ENCODE peak calls at places on chromosome 3, in seven cellular contexts. T is dermis blood vessel endothelial cell, E is AG04450, X is activated T-cell treated with anti-CD3 and anti-CD28 coated beads for 1 hour, M is NCI-H748 treated with DMSO at 0.1 percent for 48 hours, U is SIG-M5, F is T-helper 1 cell. Z is an unnamed sample.

GRCh38 chr3:69012111-69012835 is 1.2 kb downstream of the EOGT start:
- DNase-seq in T (peak; percentile 32), E (no peak), X (no peak), M (no peak), U (no peak), F (no peak), Z (no peak)

GRCh38 chr3:79052054-79052681 is 715.6 kb downstream of the ROBO1 start:
- DNase-seq in T (no peak), E (no peak), X (no peak), M (no peak), U (no peak), F (no peak), Z (no peak)

GRCh38 chr3:182793663-182794454 is 555 bp downstream of the ATP11B start:
- DNase-seq in T (peak; percentile 66), E (no peak), X (peak; percentile 18), M (no peak), U (no peak), F (no peak), Z (no peak)

GRCh38 chr3:99713440-99713839 is 75.0 kb downstream of the COL8A1 start:
- DNase-seq in T (no peak), E (no peak), X (no peak), M (no peak), U (no peak), F (no peak), Z (no peak)

GRCh38 chr3:36497234-36497633 is 116.9 kb downstream of the STAC start:
- DNase-seq in T (no peak), E (no peak), X (no peak), M (no peak), U (no peak), F (no peak), Z (no peak)

GRCh38 chr3:171061749-171062148 is 35.2 kb upstream of the SLC2A2 start:
- DNase-seq in T (no peak), E (no peak), X (no peak), M (no peak), U (no peak), F (no peak), Z (no peak)

GRCh38 chr3:87614998-87615397 is 338.6 kb upstream of the POU1F1 start:
- DNase-seq in T (no peak), E (no peak), X (no peak), M (no peak), U (no peak), F (no peak), Z (no peak)

GRCh38 chr3:46913644-46914043 is 36.1 kb downstream of the PTH1R start:
- DNase-seq in T (peak; percentile 88), E (no peak), X (no peak), M (peak; percentile 57), U (no peak), F (no peak), Z (no peak)

GRCh38 chr3:40939113-40940070 is 259.9 kb upstream of the CTNNB1 start:
- DNase-seq in T (no peak), E (no peak), X (no peak), M (no peak), U (no peak), F (no peak), Z (no peak)

GRCh38 chr3:197674741-197675567 is 61.8 kb downstream of the RUBCN start:
- DNase-seq in T (no peak), E (no peak), X (no peak), M (no peak), U (no peak), F (no peak), Z (no peak)

GRCh38 chr3:118354556-118354955 is 680.1 kb downstream of the IGSF11 start:
- DNase-seq in T (no peak), E (no peak), X (no peak), M (no peak), U (no peak), F (no peak), Z (no peak)

GRCh38 chr3:173653781-173654180 is 256.2 kb downstream of the NLGN1 start:
- DNase-seq in T (no peak), E (no peak), X (no peak), M (no peak), U (no peak), F (no peak), Z (no peak)

GRCh38 chr3:184227481-184227935 is 1.9 kb upstream of the VWA5B2 start:
- DNase-seq in T (peak; percentile 61), E (no peak), X (peak; percentile 42), M (no peak), U (no peak), F (peak; percentile 37), Z (no peak)

GRCh38 chr3:38254872-38255271 is 10.7 kb upstream of the SLC22A13 start:
- DNase-seq in T (no peak), E (no peak), X (no peak), M (no peak), U (no peak), F (no peak), Z (no peak)

GRCh38 chr3:48451270-48451669 is 4.7 kb downstream of the ATRIP start:
- DNase-seq in T (no peak), E (no peak), X (no peak), M (no peak), U (no peak), F (no peak), Z (no peak)

GRCh38 chr3:126126811-126127431 is 43.0 kb upstream of the SLC41A3 start:
- DNase-seq in T (no peak), E (no peak), X (no peak), M (no peak), U (no peak), F (no peak), Z (no peak)

GRCh38 chr3:101518421-101518871 is 5.4 kb upstream of the SENP7 start:
- DNase-seq in T (peak; percentile 32), E (no peak), X (no peak), M (no peak), U (no peak), F (peak; percentile 27), Z (no peak)

GRCh38 chr3:115147329-115148141 is 447 bp upstream of the ZBTB20 start:
- DNase-seq in T (peak; percentile 100), E (peak; percentile 100), X (peak; percentile 92), M (peak; percentile 99), U (peak; percentile 98), F (peak; percentile 92), Z (peak; percentile 97)

GRCh38 chr3:76724706-76725105 is 315.2 kb upstream of the ROBO2 start:
- DNase-seq in T (no peak), E (no peak), X (no peak), M (no peak), U (no peak), F (no peak), Z (no peak)

GRCh38 chr3:122092460-122093165 is 37.5 kb downstream of the CD86 start:
- DNase-seq in T (peak; percentile 67), E (no peak), X (no peak), M (no peak), U (peak; percentile 75), F (no peak), Z (no peak)

GRCh38 chr3:13027154-13027553 is 46.1 kb downstream of the IQSEC1 start:
- DNase-seq in T (no peak), E (no peak), X (no peak), M (no peak), U (no peak), F (no peak), Z (no peak)

GRCh38 chr3:132785292-132785691 is 63.1 kb upstream of the NPHP3 start:
- DNase-seq in T (peak; percentile 23), E (no peak), X (no peak), M (no peak), U (no peak), F (no peak), Z (no peak)

GRCh38 chr3:177523991-177524438 is 326.7 kb upstream of the TBL1XR1 start:
- DNase-seq in T (no peak), E (no peak), X (no peak), M (no peak), U (no peak), F (no peak), Z (no peak)

GRCh38 chr3:99188936-99189335 is 287.4 kb upstream of the DCBLD2 start:
- DNase-seq in T (no peak), E (no peak), X (no peak), M (no peak), U (no peak), F (no peak), Z (no peak)

GRCh38 chr3:100032262-100032661 is 82.0 kb downstream of the FILIP1L start:
- DNase-seq in T (no peak), E (no peak), X (no peak), M (no peak), U (no peak), F (no peak), Z (no peak)

GRCh38 chr3:152398495-152398894 is 129.8 kb downstream of the MBNL1 start:
- DNase-seq in T (peak; percentile 32), E (no peak), X (no peak), M (no peak), U (no peak), F (no peak), Z (no peak)

GRCh38 chr3:118974356-118975097 is 60.1 kb downstream of the IGSF11 start:
- DNase-seq in T (no peak), E (no peak), X (no peak), M (no peak), U (no peak), F (no peak), Z (no peak)